ENCODE peak calls at places on chromosomes 6 and 20, in nine cellular contexts. X is cardiac muscle cell; V is esophagus squamous epithelium; O is hepatocyte; G is stomach; L is coronary artery; Y is CD8-positive, alpha-beta memory T cell; C is adrenal gland; K is lung. U is an unnamed sample.

GRCh38 chr6:90403489-90404381 is 107.1 kb upstream of the BACH2 start:
- DNase-seq in X (peak), V (no peak), O (peak), G (no peak), L (no peak), Y (no peak), C (peak), K (no peak), U (no peak)

GRCh38 chr20:1440024-1440423 is 26.6 kb downstream of the NSFL1C start:
- DNase-seq in X (no peak), V (no peak), O (no peak), G (no peak), L (no peak), Y (no peak), C (no peak), K (no peak), U (no peak)

GRCh38 chr6:31952140-31952805 is 6.4 kb downstream of the CFB start:
- DNase-seq in X (peak), V (no peak), O (peak), G (peak), L (peak), Y (no peak), C (peak), K (peak), U (peak)

GRCh38 chr6:122154912-122155516 is 244.4 kb upstream of the HSF2 start:
- DNase-seq in X (no peak), V (no peak), O (no peak), G (no peak), L (no peak), Y (no peak), C (no peak), K (no peak), U (no peak)

GRCh38 chr6:141610741-141611140 is 522.0 kb upstream of the GJE1 start:
- DNase-seq in X (peak), V (no peak), O (no peak), G (no peak), L (no peak), Y (no peak), C (no peak), K (no peak), U (no peak)

GRCh38 chr6:56803594-56803993 is 151.3 kb upstream of the BEND6 start:
- DNase-seq in X (no peak), V (no peak), O (no peak), G (no peak), L (no peak), Y (no peak), C (no peak), K (no peak), U (no peak)

GRCh38 chr20:13430346-13431002 is 208.3 kb downstream of the TASP1 start:
- DNase-seq in X (no peak), V (no peak), O (peak), G (no peak), L (no peak), Y (no peak), C (no peak), K (no peak), U (peak)

GRCh38 chr6:96521267-96521624 is 360 bp upstream of the UFL1 start:
- DNase-seq in X (no peak), V (no peak), O (no peak), G (no peak), L (no peak), Y (no peak), C (no peak), K (no peak), U (no peak)

GRCh38 chr6:100237881-100238280 is 226.8 kb downstream of the SIM1 start:
- DNase-seq in X (no peak), V (no peak), O (no peak), G (no peak), L (no peak), Y (no peak), C (no peak), K (no peak), U (no peak)

GRCh38 chr6:17103715-17104114 is 1.9 kb downstream of the STMND1 start:
- DNase-seq in X (no peak), V (no peak), O (no peak), G (no peak), L (no peak), Y (no peak), C (no peak), K (no peak), U (no peak)

GRCh38 chr6:159541296-159541695 is 151.7 kb downstream of the SOD2 start:
- DNase-seq in X (no peak), V (no peak), O (no peak), G (no peak), L (no peak), Y (no peak), C (no peak), K (no peak), U (no peak)

GRCh38 chr20:37518606-37519507 is 2.2 kb upstream of the NNAT start:
- DNase-seq in X (no peak), V (no peak), O (no peak), G (peak), L (no peak), Y (no peak), C (peak), K (no peak), U (no peak)

GRCh38 chr6:118387921-118388701 is 160.0 kb upstream of the PLN start:
- DNase-seq in X (no peak), V (no peak), O (no peak), G (no peak), L (no peak), Y (no peak), C (peak), K (no peak), U (no peak)

GRCh38 chr6:15399651-15400470 is 154.0 kb downstream of the JARID2 start:
- DNase-seq in X (peak), V (no peak), O (peak), G (peak), L (no peak), Y (no peak), C (peak), K (peak), U (no peak)

GRCh38 chr6:140445474-140446004 is 1071.1 kb upstream of the CITED2 start:
- DNase-seq in X (peak), V (no peak), O (no peak), G (no peak), L (no peak), Y (no peak), C (no peak), K (no peak), U (no peak)

GRCh38 chr6:156933201-156934053 is 156.2 kb downstream of the ARID1B start:
- DNase-seq in X (peak), V (no peak), O (peak), G (peak), L (no peak), Y (no peak), C (peak), K (peak), U (peak)

GRCh38 chr6:137873273-137873762 is 6.3 kb downstream of the TNFAIP3 start:
- DNase-seq in X (no peak), V (peak), O (peak), G (peak), L (no peak), Y (no peak), C (peak), K (peak), U (peak)

GRCh38 chr6:5497896-5498578 is 236.7 kb downstream of the FARS2 start:
- DNase-seq in X (no peak), V (no peak), O (no peak), G (no peak), L (no peak), Y (no peak), C (no peak), K (no peak), U (no peak)

GRCh38 chr6:87473419-87473903 is 687 bp downstream of the SLC35A1 start:
- DNase-seq in X (no peak), V (no peak), O (peak), G (peak), L (no peak), Y (no peak), C (peak), K (peak), U (peak)

GRCh38 chr20:10925767-10926166 is 252.0 kb upstream of the JAG1 start:
- DNase-seq in X (no peak), V (no peak), O (no peak), G (no peak), L (no peak), Y (no peak), C (no peak), K (no peak), U (no peak)

GRCh38 chr6:98944598-98945011 is 3.1 kb downstream of the FBXL4 start:
- DNase-seq in X (no peak), V (no peak), O (peak), G (no peak), L (no peak), Y (no peak), C (peak), K (no peak), U (peak)

GRCh38 chr6:140175486-140175885 is 801.0 kb upstream of the CITED2 start:
- DNase-seq in X (no peak), V (no peak), O (no peak), G (no peak), L (no peak), Y (no peak), C (no peak), K (no peak), U (no peak)

GRCh38 chr6:29005183-29005885 is at the start of gene ZNF311:
- DNase-seq in X (peak), V (no peak), O (peak), G (peak), L (no peak), Y (no peak), C (peak), K (peak), U (peak)

GRCh38 chr6:132888701-132889100 is 74.3 kb downstream of the RPS12 start:
- DNase-seq in X (no peak), V (no peak), O (no peak), G (no peak), L (no peak), Y (no peak), C (no peak), K (no peak), U (no peak)

GRCh38 chr20:52446421-52447231 is 255.0 kb upstream of the ZFP64 start:
- DNase-seq in X (no peak), V (no peak), O (no peak), G (no peak), L (no peak), Y (no peak), C (peak), K (no peak), U (no peak)

GRCh38 chr20:12199703-12200102 is 282.0 kb downstream of the BTBD3 start:
- DNase-seq in X (no peak), V (no peak), O (no peak), G (no peak), L (no peak), Y (no peak), C (no peak), K (no peak), U (no peak)

GRCh38 chr20:31496761-31497295 is 17.4 kb upstream of the HM13 start:
- DNase-seq in X (no peak), V (no peak), O (peak), G (no peak), L (peak), Y (no peak), C (peak), K (no peak), U (no peak)

GRCh38 chr6:42294759-42295158 is 77.1 kb upstream of the MRPS10 start:
- DNase-seq in X (no peak), V (no peak), O (no peak), G (no peak), L (no peak), Y (no peak), C (peak), K (no peak), U (peak)

GRCh38 chr6:63509652-63510352 is 62.5 kb upstream of the LOC128125822 start:
- DNase-seq in X (no peak), V (no peak), O (peak), G (peak), L (no peak), Y (no peak), C (peak), K (no peak), U (peak)

GRCh38 chr6:97669191-97669651 is 386.2 kb upstream of the MMS22L start:
- DNase-seq in X (peak), V (no peak), O (peak), G (no peak), L (no peak), Y (no peak), C (peak), K (no peak), U (no peak)

GRCh38 chr6:74167951-74168350 is 471.9 kb downstream of the CD109 start:
- DNase-seq in X (no peak), V (no peak), O (no peak), G (no peak), L (no peak), Y (no peak), C (no peak), K (no peak), U (no peak)

GRCh38 chr6:45625191-45625664 is 247.5 kb upstream of the SUPT3H start:
- DNase-seq in X (no peak), V (no peak), O (no peak), G (no peak), L (no peak), Y (no peak), C (no peak), K (no peak), U (no peak)

GRCh38 chr20:10280016-10280908 is 61.6 kb downstream of the SNAP25 start:
- DNase-seq in X (no peak), V (no peak), O (no peak), G (no peak), L (no peak), Y (no peak), C (no peak), K (no peak), U (no peak)

GRCh38 chr20:34312024-34312460 is 8.9 kb upstream of the AHCY start:
- DNase-seq in X (no peak), V (no peak), O (peak), G (no peak), L (no peak), Y (no peak), C (no peak), K (no peak), U (peak)

GRCh38 chr6:125471703-125472102 is 169.9 kb upstream of the HDDC2 start:
- DNase-seq in X (no peak), V (no peak), O (no peak), G (no peak), L (no peak), Y (no peak), C (no peak), K (no peak), U (no peak)

GRCh38 chr6:40906759-40907158 is 132.3 kb downstream of the UNC5CL start:
- DNase-seq in X (no peak), V (no peak), O (no peak), G (no peak), L (no peak), Y (no peak), C (peak), K (no peak), U (peak)

GRCh38 chr20:57076951-57077350 is 189.5 kb downstream of the BMP7 start:
- DNase-seq in X (no peak), V (no peak), O (no peak), G (no peak), L (no peak), Y (no peak), C (no peak), K (no peak), U (no peak)
- H3K27ac ChIP-seq in X (no peak), V (no peak), O (no peak), G (no peak), L (no peak), Y (no peak), C (no peak), K (no peak), U (no peak)

GRCh38 chr20:20226554-20226953 is 141.3 kb upstream of the INSM1 start:
- DNase-seq in X (no peak), V (no peak), O (no peak), G (no peak), L (no peak), Y (no peak), C (no peak), K (no peak), U (no peak)
- H3K4me3 ChIP-seq in X (no peak), V (no peak), O (no peak), G (no peak), L (no peak), Y (no peak), C (no peak), K (no peak), U (no peak)

GRCh38 chr6:81996414-81996813 is 243.9 kb upstream of the TENT5A start:
- DNase-seq in X (no peak), V (no peak), O (no peak), G (no peak), L (no peak), Y (no peak), C (no peak), K (no peak), U (no peak)
- H3K27ac ChIP-seq in X (no peak), V (no peak), O (peak), G (no peak), L (no peak), Y (no peak), C (no peak), K (no peak), U (no peak)

GRCh38 chr20:63471002-63471718 is 1.3 kb downstream of the KCNQ2 start:
- DNase-seq in X (no peak), V (no peak), O (no peak), G (no peak), L (no peak), Y (no peak), C (no peak), K (no peak), U (no peak)
- H3K4me3 ChIP-seq in X (peak), V (no peak), O (no peak), G (peak), L (no peak), Y (no peak), C (no peak), K (no peak), U (no peak)

GRCh38 chr20:61898405-61898804 is 167.3 kb downstream of the TAF4 start:
- DNase-seq in X (no peak), V (no peak), O (no peak), G (no peak), L (no peak), Y (no peak), C (no peak), K (no peak), U (no peak)

GRCh38 chr20:61899971-61900370 is 165.7 kb downstream of the TAF4 start:
- DNase-seq in X (no peak), V (no peak), O (no peak), G (no peak), L (no peak), Y (no peak), C (no peak), K (no peak), U (no peak)

GRCh38 chr20:61895686-61896057 is 170.0 kb downstream of the TAF4 start:
- DNase-seq in X (no peak), V (no peak), O (no peak), G (no peak), L (no peak), Y (no peak), C (no peak), K (no peak), U (no peak)

GRCh38 chr20:61896058-61896961 is 169.4 kb downstream of the TAF4 start:
- DNase-seq in X (peak), V (no peak), O (peak), G (peak), L (no peak), Y (no peak), C (peak), K (no peak), U (peak)

DNA sequence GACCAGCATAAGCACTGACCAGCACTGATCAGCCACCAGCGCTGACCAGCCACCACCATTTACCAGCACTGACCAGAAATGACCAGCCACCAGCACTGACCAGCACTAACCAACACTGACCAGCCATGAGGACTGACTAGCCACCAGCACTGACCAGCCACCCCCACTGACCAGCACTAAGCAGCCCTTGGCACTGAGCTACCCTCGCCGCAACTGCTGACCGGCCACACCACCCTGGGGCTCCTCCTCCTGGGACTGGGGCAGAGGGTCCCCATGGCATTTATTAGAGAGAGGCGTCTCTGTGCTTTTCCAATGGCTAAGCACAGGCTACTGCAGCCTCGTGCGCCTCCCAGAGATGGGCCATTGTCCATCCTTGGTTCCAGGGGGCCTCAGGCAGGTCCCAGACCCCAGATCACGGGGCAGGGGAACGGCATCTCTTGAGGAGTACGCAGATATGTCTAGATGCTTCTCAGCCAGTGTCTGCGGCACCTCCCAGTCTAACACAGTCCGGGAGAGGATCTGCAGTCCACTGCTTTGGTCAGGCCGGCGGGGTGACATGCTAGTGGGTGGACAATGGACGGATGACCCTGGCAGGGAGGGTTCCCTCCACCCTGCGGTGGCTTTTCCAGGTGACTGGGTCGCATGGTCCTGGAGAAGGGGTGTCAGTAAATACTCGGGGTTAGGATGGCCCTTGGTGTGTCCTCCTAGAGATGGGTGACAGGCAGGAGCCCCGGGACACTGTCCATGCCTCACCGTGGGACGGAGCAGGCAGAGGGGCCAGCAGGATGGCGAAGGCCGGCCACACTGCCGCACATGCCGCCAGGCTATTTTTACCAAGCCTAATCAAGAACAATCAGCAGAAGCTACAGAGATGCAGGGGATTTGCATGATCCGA is 168.0 kb downstream of the TAF4 start:
- DNase-seq in X (no peak), V (no peak), O (no peak), G (no peak), L (no peak), Y (no peak), C (no peak), K (no peak), U (no peak)
- H3K27ac ChIP-seq in X (no peak), V (no peak), O (no peak), G (no peak), L (no peak), Y (no peak), C (no peak), K (no peak), U (no peak)